ENCODE peak calls at places on chromosomes 3 and 15, in seven cellular contexts. One of them, this sample, is unnamed.

GRCh38 chr3:112056451-112056929 is 22.0 kb downstream of the TMPRSS7 start:
- DNase-seq in progenitor cell of endocrine pancreas: no peak
- DNase-seq in Daoy: peak
- DNase-seq in GM13976: no peak
- DNase-seq in neural crest cell: no peak
- DNase-seq in T-cell: no peak
- DNase-seq in epithelial cell of proximal tubule: no peak
- DNase-seq in this sample: no peak

GRCh38 chr3:4593014-4593413 is 99.9 kb downstream of the ITPR1 start:
- DNase-seq in T-cell: no peak
- DNase-seq in neural crest cell: no peak
- DNase-seq in Daoy: no peak
- DNase-seq in epithelial cell of proximal tubule: no peak
- DNase-seq in GM13976: no peak
- DNase-seq in progenitor cell of endocrine pancreas: no peak
- DNase-seq in this sample: no peak

GRCh38 chr3:78414261-78414660 is 1353.5 kb downstream of the ROBO1 start:
- DNase-seq in T-cell: no peak
- DNase-seq in GM13976: no peak
- DNase-seq in neural crest cell: no peak
- DNase-seq in Daoy: no peak
- DNase-seq in epithelial cell of proximal tubule: peak
- DNase-seq in progenitor cell of endocrine pancreas: no peak
- DNase-seq in this sample: no peak

GRCh38 chr3:67819447-67819846 is 165.0 kb upstream of the SUCLG2 start:
- DNase-seq in progenitor cell of endocrine pancreas: no peak
- DNase-seq in neural crest cell: no peak
- DNase-seq in Daoy: no peak
- DNase-seq in T-cell: no peak
- DNase-seq in GM13976: no peak
- DNase-seq in epithelial cell of proximal tubule: no peak
- DNase-seq in this sample: no peak

GRCh38 chr3:57029924-57030323 is 30.5 kb upstream of the SPATA12 start:
- DNase-seq in GM13976: no peak
- DNase-seq in neural crest cell: no peak
- DNase-seq in T-cell: no peak
- DNase-seq in Daoy: no peak
- DNase-seq in progenitor cell of endocrine pancreas: no peak
- DNase-seq in epithelial cell of proximal tubule: no peak
- DNase-seq in this sample: no peak

GRCh38 chr3:52313774-52314188 is 2.3 kb upstream of the DNAH1 start:
- DNase-seq in GM13976: peak
- DNase-seq in progenitor cell of endocrine pancreas: no peak
- DNase-seq in Daoy: peak
- DNase-seq in T-cell: no peak
- DNase-seq in neural crest cell: no peak
- DNase-seq in epithelial cell of proximal tubule: no peak
- DNase-seq in this sample: no peak

GRCh38 chr3:183329543-183329942 is 76.5 kb downstream of the B3GNT5 start:
- DNase-seq in progenitor cell of endocrine pancreas: no peak
- DNase-seq in Daoy: no peak
- DNase-seq in T-cell: no peak
- DNase-seq in GM13976: no peak
- DNase-seq in epithelial cell of proximal tubule: no peak
- DNase-seq in neural crest cell: no peak
- DNase-seq in this sample: no peak

GRCh38 chr3:170295586-170295985 is 61.9 kb upstream of the SKIL start:
- DNase-seq in epithelial cell of proximal tubule: no peak
- DNase-seq in neural crest cell: no peak
- DNase-seq in progenitor cell of endocrine pancreas: no peak
- DNase-seq in Daoy: no peak
- DNase-seq in T-cell: no peak
- DNase-seq in GM13976: no peak
- DNase-seq in this sample: no peak

GRCh38 chr3:53773586-53774368 is 72.4 kb downstream of the CHDH start:
- DNase-seq in epithelial cell of proximal tubule: no peak
- DNase-seq in progenitor cell of endocrine pancreas: no peak
- DNase-seq in T-cell: no peak
- DNase-seq in Daoy: no peak
- DNase-seq in neural crest cell: no peak
- DNase-seq in GM13976: peak
- DNase-seq in this sample: no peak

GRCh38 chr3:170487091-170487490 is 68.4 kb downstream of the CLDN11 start:
- DNase-seq in epithelial cell of proximal tubule: no peak
- DNase-seq in progenitor cell of endocrine pancreas: no peak
- DNase-seq in T-cell: no peak
- DNase-seq in GM13976: no peak
- DNase-seq in Daoy: no peak
- DNase-seq in neural crest cell: no peak
- DNase-seq in this sample: no peak

GRCh38 chr3:123769360-123769743 is 114.8 kb downstream of the MYLK start:
- DNase-seq in T-cell: no peak
- DNase-seq in progenitor cell of endocrine pancreas: no peak
- DNase-seq in neural crest cell: no peak
- DNase-seq in Daoy: no peak
- DNase-seq in epithelial cell of proximal tubule: no peak
- DNase-seq in GM13976: no peak
- DNase-seq in this sample: no peak

GRCh38 chr15:77580991-77581682 is 51.6 kb downstream of the LINGO1 start:
- DNase-seq in epithelial cell of proximal tubule: no peak
- DNase-seq in Daoy: no peak
- DNase-seq in progenitor cell of endocrine pancreas: no peak
- DNase-seq in T-cell: no peak
- DNase-seq in GM13976: no peak
- DNase-seq in neural crest cell: no peak
- DNase-seq in this sample: peak

GRCh38 chr3:124033360-124034015 is 41.6 kb upstream of the ROPN1 start:
- DNase-seq in GM13976: no peak
- DNase-seq in progenitor cell of endocrine pancreas: peak
- DNase-seq in Daoy: peak
- DNase-seq in T-cell: peak
- DNase-seq in neural crest cell: no peak
- DNase-seq in epithelial cell of proximal tubule: no peak
- DNase-seq in this sample: peak

GRCh38 chr3:52181543-52181942 is 16.4 kb upstream of the ALAS1 start:
- DNase-seq in progenitor cell of endocrine pancreas: no peak
- DNase-seq in epithelial cell of proximal tubule: no peak
- DNase-seq in neural crest cell: no peak
- DNase-seq in T-cell: no peak
- DNase-seq in Daoy: no peak
- DNase-seq in GM13976: no peak
- DNase-seq in this sample: no peak

GRCh38 chr3:30302027-30302426 is 304.4 kb upstream of the TGFBR2 start:
- DNase-seq in neural crest cell: no peak
- DNase-seq in GM13976: no peak
- DNase-seq in T-cell: no peak
- DNase-seq in Daoy: no peak
- DNase-seq in epithelial cell of proximal tubule: no peak
- DNase-seq in progenitor cell of endocrine pancreas: no peak
- DNase-seq in this sample: no peak

GRCh38 chr3:139297588-139298311 is 46.1 kb upstream of the MRPS22 start:
- DNase-seq in T-cell: no peak
- DNase-seq in Daoy: no peak
- DNase-seq in progenitor cell of endocrine pancreas: no peak
- DNase-seq in epithelial cell of proximal tubule: no peak
- DNase-seq in neural crest cell: no peak
- DNase-seq in GM13976: no peak
- DNase-seq in this sample: no peak

GRCh38 chr3:59425942-59426341 is 376.1 kb upstream of the CFAP20DC start:
- DNase-seq in epithelial cell of proximal tubule: no peak
- DNase-seq in neural crest cell: no peak
- DNase-seq in progenitor cell of endocrine pancreas: no peak
- DNase-seq in T-cell: peak
- DNase-seq in GM13976: no peak
- DNase-seq in Daoy: no peak
- DNase-seq in this sample: no peak

GRCh38 chr3:66442254-66443249 is 58.3 kb downstream of the LRIG1 start:
- DNase-seq in GM13976: no peak
- DNase-seq in progenitor cell of endocrine pancreas: no peak
- DNase-seq in neural crest cell: no peak
- DNase-seq in T-cell: no peak
- DNase-seq in epithelial cell of proximal tubule: no peak
- DNase-seq in Daoy: peak
- DNase-seq in this sample: peak

GRCh38 chr3:87354399-87354798 is 78.0 kb upstream of the POU1F1 start:
- DNase-seq in neural crest cell: no peak
- DNase-seq in T-cell: no peak
- DNase-seq in Daoy: no peak
- DNase-seq in epithelial cell of proximal tubule: no peak
- DNase-seq in progenitor cell of endocrine pancreas: no peak
- DNase-seq in GM13976: no peak
- DNase-seq in this sample: no peak

GRCh38 chr3:131705558-131706051 is 202.8 kb upstream of the MRPL3 start:
- DNase-seq in T-cell: no peak
- DNase-seq in progenitor cell of endocrine pancreas: no peak
- DNase-seq in GM13976: no peak
- DNase-seq in epithelial cell of proximal tubule: peak
- DNase-seq in Daoy: no peak
- DNase-seq in neural crest cell: no peak
- DNase-seq in this sample: no peak

GRCh38 chr3:184467171-184467570 is 87.3 kb downstream of the CHRD start:
- DNase-seq in Daoy: no peak
- DNase-seq in neural crest cell: no peak
- DNase-seq in progenitor cell of endocrine pancreas: no peak
- DNase-seq in epithelial cell of proximal tubule: no peak
- DNase-seq in T-cell: no peak
- DNase-seq in GM13976: no peak
- DNase-seq in this sample: no peak

GRCh38 chr15:59001946-59002345 is 14.5 kb downstream of the RNF111 start:
- DNase-seq in Daoy: no peak
- DNase-seq in epithelial cell of proximal tubule: no peak
- DNase-seq in GM13976: no peak
- DNase-seq in T-cell: no peak
- DNase-seq in neural crest cell: no peak
- DNase-seq in progenitor cell of endocrine pancreas: no peak
- DNase-seq in this sample: no peak

GRCh38 chr3:183513046-183513706 is 42.3 kb downstream of the KLHL6 start:
- DNase-seq in GM13976: no peak
- DNase-seq in epithelial cell of proximal tubule: no peak
- DNase-seq in progenitor cell of endocrine pancreas: no peak
- DNase-seq in Daoy: no peak
- DNase-seq in neural crest cell: no peak
- DNase-seq in T-cell: peak
- DNase-seq in this sample: peak

GRCh38 chr3:154548341-154548740 is 118.4 kb upstream of the GPR149 start:
- DNase-seq in epithelial cell of proximal tubule: no peak
- DNase-seq in neural crest cell: no peak
- DNase-seq in Daoy: no peak
- DNase-seq in GM13976: no peak
- DNase-seq in progenitor cell of endocrine pancreas: no peak
- DNase-seq in T-cell: no peak
- DNase-seq in this sample: no peak